ENCODE peak calls at places on chromosomes 7 and 10, in six cellular contexts. L, W, J, I, G and Z are unnamed samples. For H3K4me1 and H3K36me3, the result is how much of the 10 kb centered on the place peaks cover.

GRCh38 chr7:27690649-27691048 is 28.0 kb upstream of the HIBADH start:
- DNase-seq in G (no peak), W (no peak), J (no peak), L (no peak), I (no peak), Z (no peak)

GRCh38 chr10:47156873-47157272 is 143.1 kb upstream of the GDF10 start:
- DNase-seq in W (no peak), J (no peak), L (no peak), G (no peak), I (no peak), Z (no peak)

GRCh38 chr7:129771201-129771927 is 159.8 kb downstream of the NRF1 start:
- DNase-seq in G (no peak), J (no peak), I (peak), L (no peak), W (no peak), Z (no peak)

GRCh38 chr10:42960491-42961155 is 116.2 kb upstream of the RET start:
- DNase-seq in I (peak), L (peak), G (no peak), J (no peak), W (peak), Z (peak)

GRCh38 chr10:21496285-21497176 is 29.0 kb downstream of the SKIDA1 start:
- DNase-seq in I (peak), W (no peak), L (peak), G (peak), J (peak), Z (no peak)

GRCh38 chr10:58531084-58531695 is 18.5 kb downstream of the BICC1 start:
- DNase-seq in L (peak), J (peak), I (no peak), W (peak), G (peak), Z (no peak)

GRCh38 chr10:121113385-121113696 is 262.2 kb downstream of the WDR11 start:
- DNase-seq in W (peak), L (no peak), J (no peak), I (no peak), G (peak), Z (no peak)

GRCh38 chr10:11403116-11403515 is 208.3 kb downstream of the USP6NL start:
- DNase-seq in L (no peak), G (no peak), J (no peak), W (no peak), I (no peak), Z (no peak)

GRCh38 chr7:32618987-32619386 is 123.7 kb downstream of the AVL9 start:
- DNase-seq in W (no peak), L (no peak), I (no peak), G (no peak), J (no peak), Z (no peak)

GRCh38 chr10:60099998-60100747 is 193.8 kb upstream of the CCDC6 start:
- DNase-seq in G (no peak), J (peak), W (peak), L (no peak), I (peak), Z (no peak)

GRCh38 chr10:4730998-4731397 is 95.0 kb upstream of the AKR1E2 start:
- DNase-seq in J (no peak), I (no peak), G (no peak), L (no peak), W (no peak), Z (no peak)

GRCh38 chr10:97889461-97890265 is 40.0 kb downstream of the GOLGA7B start:
- DNase-seq in L (no peak), W (peak), J (no peak), I (no peak), G (peak), Z (no peak)

GRCh38 chr10:132868995-132869394 is 73.4 kb downstream of the CFAP46 start:
- DNase-seq in W (no peak), G (no peak), L (no peak), J (peak), I (peak), Z (no peak)

GRCh38 chr10:70589762-70590662 is 12.5 kb downstream of the PRF1 start:
- DNase-seq in J (no peak), I (peak), L (peak), G (no peak), W (no peak), Z (no peak)

GRCh38 chr10:92544296-92544695 is 29.6 kb downstream of the IDE start:
- DNase-seq in G (no peak), W (no peak), L (no peak), J (no peak), I (no peak), Z (no peak)

GRCh38 chr10:16965740-16966447 is 148.7 kb upstream of the RSU1 start:
- DNase-seq in L (peak), J (peak), W (peak), I (peak), G (no peak), Z (no peak)

GRCh38 chr10:6228647-6229046 is 25.9 kb downstream of the PFKFB3 start:
- DNase-seq in J (no peak), G (no peak), I (peak), L (no peak), W (no peak), Z (no peak)

GRCh38 chr10:117345143-117345542 is 30.1 kb downstream of the PDZD8 start:
- DNase-seq in G (no peak), J (no peak), I (no peak), L (no peak), W (no peak), Z (no peak)

GRCh38 chr10:68560201-68560915 is at the start of gene TET1:
- DNase-seq in I (peak), J (peak), G (no peak), L (peak), W (peak), Z (no peak)

GRCh38 chr7:158705234-158705890 is 758 bp upstream of the NCAPG2 start:
- DNase-seq in L (no peak), J (no peak), W (no peak), I (no peak), G (no peak), Z (no peak)

DNA sequence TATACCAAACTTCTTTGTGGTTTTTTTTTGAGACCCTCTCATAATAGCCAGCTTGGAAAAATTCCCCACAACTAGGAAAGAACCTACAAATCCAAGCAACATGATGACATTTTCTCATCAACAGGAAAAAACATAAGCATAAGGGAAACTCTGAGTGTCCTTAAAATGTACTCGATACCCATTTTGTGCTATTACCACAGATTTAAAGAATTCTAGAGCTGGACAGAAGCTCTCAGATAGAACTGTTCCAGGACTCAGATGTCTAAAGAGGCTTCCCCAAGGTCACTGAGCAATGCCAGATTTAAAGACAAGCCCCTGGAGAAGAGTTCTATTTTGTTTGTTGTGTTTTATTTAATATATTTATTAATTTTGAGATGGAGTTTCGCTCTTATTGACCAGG is 214.9 kb upstream of the KLF14 start:
- DNase-seq in L (no peak), G (no peak), W (no peak), I (no peak), J (no peak), Z (no peak)
- H3K4me1 ChIP-seq in L (under half), G (under half), W (half or more), I (under half), J (under half), Z (half or more)

GRCh38 chr7:50653997-50654425 is 88.8 kb upstream of the DDC start:
- DNase-seq in W (no peak), I (peak), J (no peak), L (peak), G (no peak), Z (peak)
- H3K27ac ChIP-seq in W (no peak), I (no peak), J (peak), L (peak), G (peak), Z (peak)

GRCh38 chr10:88819290-88819689 is 16.8 kb downstream of the LIPM start:
- DNase-seq in W (no peak), G (no peak), I (peak), L (no peak), J (no peak), Z (no peak)
- H3K36me3 ChIP-seq in W (under half), G (under half), I (under half), L (under half), J (under half), Z (under half)

DNA sequence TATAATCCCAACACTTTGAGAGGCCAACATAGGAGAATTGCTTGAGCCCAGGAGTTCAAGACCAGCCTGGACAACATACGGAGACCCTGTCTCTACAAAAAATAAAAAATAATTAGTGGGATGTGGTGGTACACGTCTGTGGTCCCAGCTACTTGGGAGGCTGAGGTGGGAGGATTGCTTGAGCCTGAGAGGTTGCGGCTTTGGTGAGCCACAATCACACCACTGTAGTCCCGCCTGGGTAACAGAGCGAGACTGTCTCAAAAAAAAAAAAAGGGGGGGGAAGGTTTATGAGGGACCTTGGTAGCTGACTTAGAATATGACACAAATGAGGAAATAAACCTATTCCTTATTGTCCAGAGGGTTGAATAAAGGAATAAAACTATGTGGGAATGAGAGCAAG is 30.8 kb downstream of the SCD start:
- DNase-seq in W (no peak), L (no peak), G (no peak), I (no peak), J (no peak), Z (no peak)
- H3K4me1 ChIP-seq in W (under half), L (under half), G (under half), I (under half), J (under half), Z (under half)